ENCODE peak calls at places on chromosome 7, in six cellular contexts. P, E, Y, K, N and H are unnamed samples.

GRCh38 chr7:99036531-99037175 is 107.3 kb downstream of the SMURF1 start:
- DNase-seq in N (no peak), P (no peak), E (no peak), K (no peak), Y (peak), H (peak)

GRCh38 chr7:28078036-28078901 is 102.3 kb downstream of the JAZF1 start:
- DNase-seq in K (peak), P (peak), Y (peak), N (peak), E (peak), H (peak)

GRCh38 chr7:106216517-106217088 is 68.2 kb downstream of the NAMPT start:
- DNase-seq in P (peak), K (no peak), E (no peak), Y (peak), N (peak), H (no peak)

GRCh38 chr7:55019329-55019690 is 493 bp downstream of the EGFR start:
- DNase-seq in E (no peak), K (peak), P (peak), N (no peak), Y (peak), H (no peak)

GRCh38 chr7:151632750-151633515 is 113.2 kb upstream of the RHEB start:
- DNase-seq in E (peak), Y (peak), K (peak), N (no peak), P (peak), H (peak)

GRCh38 chr7:104206841-104207240 is 972 bp downstream of the ORC5 start:
- DNase-seq in E (no peak), Y (peak), N (no peak), P (no peak), K (no peak), H (peak)

GRCh38 chr7:40876604-40877003 is 741.8 kb downstream of the SUGCT start:
- DNase-seq in K (no peak), Y (no peak), P (no peak), N (no peak), E (no peak), H (no peak)

GRCh38 chr7:107614425-107614824 is 34.4 kb downstream of the BCAP29 start:
- DNase-seq in Y (no peak), K (no peak), N (no peak), E (no peak), P (no peak), H (no peak)

GRCh38 chr7:130178251-130178650 is 27.0 kb downstream of the TMEM209 start:
- DNase-seq in Y (no peak), P (no peak), K (no peak), E (no peak), N (no peak), H (no peak)

GRCh38 chr7:7956531-7957221 is 11.9 kb upstream of the GLCCI1 start:
- DNase-seq in Y (peak), N (no peak), K (no peak), E (no peak), P (no peak), H (no peak)

GRCh38 chr7:132102426-132102825 is 473.8 kb downstream of the PLXNA4 start:
- DNase-seq in Y (no peak), E (no peak), K (no peak), N (no peak), P (no peak), H (no peak)

GRCh38 chr7:4706384-4707032 is 24.4 kb downstream of the FOXK1 start:
- DNase-seq in E (no peak), K (no peak), Y (peak), N (no peak), P (no peak), H (peak)

GRCh38 chr7:99374121-99375064 is at the start of gene ARPC1B:
- DNase-seq in E (peak), K (peak), P (peak), N (peak), Y (peak), H (peak)

GRCh38 chr7:141688038-141688437 is 13.9 kb downstream of the DENND11 start:
- DNase-seq in K (no peak), N (no peak), Y (no peak), P (no peak), E (no peak), H (no peak)

GRCh38 chr7:49781996-49782395 is 8.6 kb downstream of the VWC2 start:
- DNase-seq in Y (no peak), K (no peak), N (no peak), E (no peak), P (no peak), H (no peak)

GRCh38 chr7:35334511-35334910 is 80.6 kb upstream of the TBX20 start:
- DNase-seq in N (no peak), Y (no peak), P (no peak), K (no peak), E (no peak), H (no peak)

GRCh38 chr7:75971961-75972763 is 22.2 kb downstream of the TMEM120A start:
- DNase-seq in Y (no peak), N (no peak), K (peak), P (no peak), E (no peak), H (peak)

GRCh38 chr7:26657139-26657753 is 207.1 kb downstream of the SKAP2 start:
- DNase-seq in N (no peak), E (no peak), Y (no peak), P (no peak), K (no peak), H (no peak)

GRCh38 chr7:77783111-77783510 is 15.1 kb downstream of the TMEM60 start:
- DNase-seq in P (no peak), K (no peak), Y (no peak), E (no peak), N (no peak), H (no peak)

GRCh38 chr7:107167483-107168232 is 1.1 kb upstream of the HBP1 start:
- DNase-seq in E (no peak), P (no peak), K (no peak), Y (peak), N (peak), H (peak)

GRCh38 chr7:116524609-116525297 is at the start of gene CAV1:
- DNase-seq in E (peak), P (peak), K (peak), Y (peak), N (peak), H (no peak)

GRCh38 chr7:103011650-103012049 is 62.9 kb downstream of the FBXL13 start:
- DNase-seq in N (no peak), P (no peak), K (no peak), E (no peak), Y (peak), H (no peak)

GRCh38 chr7:136869991-136870798 is 1.7 kb downstream of the CHRM2 start:
- DNase-seq in K (peak), E (no peak), N (no peak), P (no peak), Y (peak), H (no peak)

GRCh38 chr7:141280100-141280499 is 206.2 kb downstream of the TMEM178B start:
- DNase-seq in K (no peak), P (no peak), Y (no peak), E (no peak), N (no peak), H (no peak)

GRCh38 chr7:88337556-88337955 is 30.9 kb upstream of the STEAP4 start:
- DNase-seq in N (no peak), E (no peak), P (no peak), Y (no peak), K (no peak), H (no peak)

GRCh38 chr7:138257459-138258193 is 181.4 kb downstream of the AKR1D1 start:
- DNase-seq in P (peak), Y (peak), N (no peak), K (no peak), E (no peak), H (peak)

GRCh38 chr7:123154231-123154860 is 45.4 kb downstream of the SLC13A1 start:
- DNase-seq in K (peak), E (peak), N (peak), Y (peak), P (peak), H (peak)

GRCh38 chr7:82359426-82359825 is 84.2 kb downstream of the CACNA2D1 start:
- DNase-seq in K (no peak), E (no peak), P (no peak), N (no peak), Y (no peak), H (no peak)

GRCh38 chr7:156160811-156161210 is 348.5 kb upstream of the SHH start:
- DNase-seq in N (peak), Y (no peak), P (no peak), E (no peak), K (no peak), H (no peak)

GRCh38 chr7:101121996-101122932 is 4.6 kb upstream of the SERPINE1 start:
- DNase-seq in K (peak), Y (peak), N (peak), P (peak), E (peak), H (no peak)
- H3K4me3 ChIP-seq in K (no peak), Y (no peak), N (peak), P (peak), E (peak), H (no peak)

GRCh38 chr7:44969701-44970494 is 8.9 kb downstream of the MYO1G start:
- DNase-seq in P (no peak), K (no peak), N (no peak), Y (no peak), E (no peak), H (peak)

GRCh38 chr7:44969049-44969700 is 9.6 kb downstream of the MYO1G start:
- DNase-seq in Y (no peak), P (no peak), E (no peak), K (no peak), N (no peak), H (no peak)

GRCh38 chr7:44966731-44967538 is 11.9 kb downstream of the MYO1G start:
- DNase-seq in Y (no peak), E (no peak), P (no peak), K (no peak), N (no peak), H (peak)

GRCh38 chr7:44965937-44966730 is 12.7 kb downstream of the MYO1G start:
- DNase-seq in Y (no peak), K (no peak), P (no peak), E (no peak), N (no peak), H (peak)

DNA sequence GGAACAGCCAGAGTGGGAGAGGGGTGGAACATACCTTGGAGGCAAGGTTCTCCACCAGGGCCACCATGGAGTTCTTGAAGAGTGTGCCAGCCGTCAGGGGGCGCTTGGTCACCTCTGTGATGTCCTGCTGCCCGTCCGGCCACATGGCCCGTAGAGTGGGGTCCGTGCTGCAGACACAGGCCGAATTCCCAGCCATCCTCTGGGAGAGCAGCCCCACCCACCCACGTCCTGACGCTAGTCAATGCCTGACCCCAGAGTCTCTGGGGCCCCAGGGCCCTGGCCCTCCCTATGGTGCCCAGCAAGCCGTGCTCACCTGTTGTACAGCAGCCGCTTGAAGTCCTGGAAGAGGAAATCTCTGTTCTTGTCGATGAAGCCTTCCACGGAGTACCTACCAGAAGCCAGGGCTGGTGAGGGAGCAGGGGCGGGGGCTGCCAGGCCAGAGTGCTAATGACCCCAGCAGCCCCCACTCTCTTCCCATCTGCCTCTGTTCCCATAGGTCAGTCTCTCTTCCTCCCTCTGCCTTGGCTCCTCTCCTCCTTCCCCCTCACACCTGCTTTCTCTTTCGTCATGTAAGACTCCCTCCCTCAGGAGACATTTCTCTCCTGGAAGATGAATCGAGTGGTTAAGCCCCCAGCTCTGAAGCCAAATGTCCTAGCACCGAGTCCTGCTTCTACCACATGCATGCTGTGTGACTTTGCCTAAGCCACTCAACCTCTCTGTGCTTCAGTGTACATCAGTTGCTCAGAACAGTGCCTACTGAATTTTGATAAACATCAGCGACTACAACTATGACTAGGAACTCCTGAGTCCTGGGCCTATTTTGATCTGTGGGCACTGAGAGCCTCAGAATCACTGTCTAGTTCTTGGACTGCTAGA is 11.0 kb downstream of the MYO1G start:
- DNase-seq in P (no peak), E (no peak), K (no peak), Y (peak), N (no peak), H (peak)
- TF ChIP-seq POLR2A in P (no peak), E (no peak), K (no peak), Y (no peak), N (no peak), H (peak)

GRCh38 chr7:84144935-84145334 is 49.7 kb downstream of the SEMA3A start:
- DNase-seq in E (no peak), K (no peak), Y (no peak), P (no peak), N (no peak), H (no peak)

GRCh38 chr7:84142726-84143125 is 51.9 kb downstream of the SEMA3A start:
- DNase-seq in E (no peak), Y (no peak), N (no peak), P (no peak), K (no peak), H (no peak)

GRCh38 chr7:84144480-84144879 is 50.1 kb downstream of the SEMA3A start:
- DNase-seq in Y (peak), E (no peak), P (no peak), N (no peak), K (no peak), H (no peak)

GRCh38 chr7:84149573-84149972 is 45.0 kb downstream of the SEMA3A start:
- DNase-seq in P (no peak), K (no peak), Y (no peak), E (no peak), N (no peak), H (no peak)

GRCh38 chr7:84145892-84146291 is 48.7 kb downstream of the SEMA3A start:
- DNase-seq in K (no peak), E (no peak), Y (no peak), P (no peak), N (no peak), H (no peak)
- H3K4me3 ChIP-seq in K (no peak), E (no peak), Y (no peak), P (no peak), N (no peak), H (no peak)

GRCh38 chr7:96321041-96321669 is 743 bp downstream of the SLC25A13 start:
- DNase-seq in P (peak), N (peak), K (peak), E (peak), Y (peak), H (peak)
- TF ChIP-seq POLR2A in P (peak), N (peak), K (peak), E (peak), Y (peak), H (peak)